ENCODE peak calls at places on chromosomes 16 and 17, in ten cellular contexts. G, Z, R, S, N, E, J, F, T and K are unnamed samples. For H3K4me1, the result is how much of the 10 kb centered on the place peaks cover.

GRCh38 chr17:69450857-69451410 is 36.4 kb downstream of the MAP2K6 start:
- DNase-seq in G (peak), R (no peak), T (no peak), S (no peak), J (no peak), Z (no peak), N (no peak), F (no peak), E (peak), K (no peak)

GRCh38 chr17:17750881-17751280 is 69.6 kb downstream of the RAI1 start:
- DNase-seq in S (no peak), N (no peak), T (peak), E (no peak), F (no peak), Z (no peak), R (no peak), J (no peak), G (no peak), K (peak)

GRCh38 chr17:82441686-82442487 is 8.7 kb downstream of the CYBC1 start:
- DNase-seq in S (no peak), Z (no peak), T (peak), R (no peak), N (no peak), F (no peak), E (no peak), G (no peak), J (no peak), K (no peak)

GRCh38 chr16:11370084-11370931 is 25.0 kb downstream of the RMI2 start:
- DNase-seq in T (peak), G (no peak), R (peak), N (no peak), F (no peak), J (no peak), E (no peak), S (no peak), Z (peak), K (no peak)

GRCh38 chr16:908526-909155 is 62.1 kb downstream of the LMF1 start:
- DNase-seq in E (no peak), T (no peak), G (no peak), N (no peak), S (no peak), F (no peak), J (no peak), Z (no peak), R (no peak), K (no peak)

GRCh38 chr16:67718668-67719047 is 458 bp downstream of the GFOD2 start:
- DNase-seq in Z (no peak), E (no peak), G (no peak), J (no peak), S (peak), T (no peak), F (no peak), R (no peak), N (no peak), K (no peak)

GRCh38 chr16:62363451-62363850 is 327.2 kb upstream of the CDH8 start:
- DNase-seq in S (peak), R (no peak), T (no peak), E (no peak), Z (no peak), F (no peak), N (no peak), G (peak), J (no peak), K (no peak)

GRCh38 chr17:30526401-30526800 is 49.2 kb downstream of the GOSR1 start:
- DNase-seq in F (no peak), J (no peak), N (no peak), S (no peak), G (no peak), E (no peak), Z (no peak), T (no peak), R (no peak), K (no peak)

GRCh38 chr17:1713878-1714487 is 3.8 kb upstream of the TLCD2 start:
- DNase-seq in E (peak), R (peak), N (no peak), J (no peak), G (peak), Z (no peak), S (peak), F (peak), T (no peak), K (no peak)

GRCh38 chr17:79836952-79837887 is 2.0 kb downstream of the CBX4 start:
- DNase-seq in J (peak), N (no peak), S (peak), G (peak), T (peak), E (peak), R (peak), Z (peak), F (peak), K (peak)

GRCh38 chr17:73645050-73645871 is 1.0 kb upstream of the SDK2 start:
- DNase-seq in R (peak), F (no peak), J (peak), E (no peak), N (no peak), S (peak), G (peak), Z (no peak), T (peak), K (peak)

GRCh38 chr17:56752263-56752662 is 81.5 kb downstream of the C17orf67 start:
- DNase-seq in N (no peak), R (no peak), G (no peak), J (no peak), S (no peak), F (no peak), Z (no peak), T (no peak), E (no peak), K (no peak)

GRCh38 chr17:59804910-59805381 is 87.8 kb downstream of the TUBD1 start:
- DNase-seq in J (no peak), T (no peak), E (no peak), F (no peak), R (no peak), Z (no peak), S (no peak), N (no peak), G (no peak), K (no peak)

GRCh38 chr16:56420613-56421012 is 4.7 kb downstream of the AMFR start:
- DNase-seq in J (no peak), F (no peak), E (no peak), R (no peak), N (no peak), S (no peak), T (no peak), Z (no peak), G (no peak), K (no peak)

GRCh38 chr17:19237389-19238166 is 412 bp downstream of the EPN2 start:
- DNase-seq in T (peak), J (peak), G (peak), N (peak), S (peak), E (no peak), R (peak), F (no peak), Z (peak), K (no peak)

GRCh38 chr16:65767125-65767524 is 599.4 kb upstream of the CDH5 start:
- DNase-seq in F (no peak), E (no peak), T (no peak), S (peak), J (no peak), N (no peak), G (peak), R (no peak), Z (no peak), K (no peak)

GRCh38 chr16:53893731-53894435 is 189.9 kb downstream of the FTO start:
- DNase-seq in E (peak), R (no peak), T (no peak), G (no peak), F (no peak), J (no peak), Z (peak), S (no peak), N (no peak), K (no peak)

GRCh38 chr16:86018487-86018886 is 119.5 kb downstream of the IRF8 start:
- DNase-seq in G (no peak), Z (no peak), S (no peak), N (no peak), J (peak), R (peak), E (no peak), F (no peak), T (peak), K (no peak)

GRCh38 chr17:49705254-49705653 is 2.5 kb downstream of the SLC35B1 start:
- DNase-seq in T (peak), E (no peak), J (no peak), G (no peak), S (no peak), R (no peak), F (no peak), Z (no peak), N (no peak), K (no peak)

GRCh38 chr16:66695474-66695934 is 1.0 kb downstream of the CMTM4 start:
- DNase-seq in R (no peak), N (no peak), E (no peak), J (no peak), S (no peak), Z (no peak), T (no peak), F (no peak), G (no peak), K (no peak)

GRCh38 chr16:78659668-78660217 is 560.3 kb downstream of the WWOX start:
- DNase-seq in G (no peak), N (no peak), T (no peak), F (no peak), R (no peak), S (no peak), Z (no peak), E (no peak), J (no peak), K (no peak)

GRCh38 chr17:10651927-10652326 is 5.2 kb downstream of the MYH3 start:
- DNase-seq in F (no peak), S (no peak), R (no peak), N (no peak), G (no peak), J (no peak), E (no peak), Z (no peak), T (no peak), K (no peak)

GRCh38 chr16:57061084-57061905 is 31.1 kb upstream of the CPNE2 start:
- DNase-seq in R (no peak), J (peak), Z (peak), T (peak), S (no peak), E (peak), N (peak), G (no peak), F (no peak), K (no peak)

GRCh38 chr17:50173335-50173941 is 7.6 kb downstream of the SGCA start:
- DNase-seq in T (no peak), J (peak), E (no peak), Z (no peak), S (peak), R (no peak), G (peak), F (no peak), N (peak), K (no peak)

GRCh38 chr17:8976638-8977037 is 11.1 kb upstream of the PIK3R5 start:
- DNase-seq in F (no peak), R (no peak), T (no peak), E (no peak), J (no peak), Z (no peak), G (no peak), S (no peak), N (no peak), K (no peak)

DNA sequence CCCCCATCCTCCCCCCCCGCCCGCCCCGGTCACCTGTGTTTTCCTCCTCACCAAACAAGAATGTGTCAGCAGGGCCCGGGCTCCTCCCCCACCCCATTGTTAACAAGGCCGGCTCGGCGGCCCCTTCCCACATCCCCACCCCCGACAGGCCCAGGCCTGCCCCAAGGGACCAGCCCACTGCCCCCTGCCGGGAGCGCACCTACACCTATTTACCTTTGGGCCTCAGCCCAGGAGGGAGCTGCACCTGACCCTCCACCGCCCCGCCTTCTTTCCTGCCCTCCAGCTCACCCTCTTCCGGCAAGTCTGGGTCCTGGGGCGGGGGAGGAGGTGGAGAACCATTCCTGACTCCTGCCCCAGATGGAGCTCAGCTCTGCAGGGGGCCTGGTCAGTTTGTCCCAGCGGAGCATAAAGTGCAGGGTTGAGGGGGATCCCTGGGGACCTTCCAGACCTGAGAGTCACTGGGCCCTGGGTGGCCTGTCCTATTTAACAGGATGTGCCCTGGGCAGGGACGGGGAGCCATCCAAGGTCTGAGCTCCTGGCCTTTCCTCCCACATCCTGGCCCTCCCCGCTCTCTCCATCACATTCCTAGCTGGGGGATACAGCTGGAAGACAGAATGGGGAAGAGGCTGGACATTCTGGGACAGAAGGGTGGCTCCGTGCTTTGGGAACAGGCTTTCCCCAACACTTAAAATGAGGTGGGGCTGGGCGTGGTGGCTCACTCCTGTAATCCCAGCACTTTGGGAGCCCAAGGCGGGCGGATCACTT is 8.3 kb downstream of the FOXJ1 start:
- DNase-seq in E (peak), N (no peak), S (peak), G (peak), T (no peak), R (peak), F (peak), Z (no peak), J (no peak), K (no peak)
- TF ChIP-seq CTCF in E (peak), N (no peak), S (no peak), G (no peak), T (no peak), R (peak), F (peak), Z (no peak), J (no peak), K (no peak)

GRCh38 chr17:32658470-32659418 is 172.0 kb downstream of the CDK5R1 start:
- DNase-seq in E (no peak), T (no peak), R (no peak), G (no peak), J (no peak), F (no peak), N (no peak), S (no peak), Z (no peak), K (no peak)
- H3K27ac ChIP-seq in E (no peak), T (no peak), R (no peak), G (no peak), J (peak), F (no peak), N (no peak), S (no peak), Z (no peak), K (no peak)

GRCh38 chr17:77438241-77439204 is 297.8 kb downstream of the SEC14L1 start:
- DNase-seq in S (no peak), G (no peak), R (no peak), N (no peak), E (no peak), Z (no peak), T (no peak), F (no peak), J (no peak), K (no peak)

GRCh38 chr17:77441130-77441920 is 300.6 kb downstream of the SEC14L1 start:
- DNase-seq in F (no peak), N (no peak), G (no peak), S (no peak), J (no peak), Z (no peak), E (no peak), T (peak), R (no peak), K (peak)

GRCh38 chr17:77437747-77438146 is 297.0 kb downstream of the SEC14L1 start:
- DNase-seq in E (no peak), R (no peak), T (no peak), G (no peak), J (no peak), S (no peak), N (no peak), Z (no peak), F (no peak), K (no peak)

GRCh38 chr17:77440571-77440981 is 299.8 kb downstream of the SEC14L1 start:
- DNase-seq in R (no peak), N (no peak), J (no peak), Z (peak), T (peak), G (no peak), F (no peak), E (no peak), S (no peak), K (no peak)

GRCh38 chr17:77439382-77440013 is 298.7 kb downstream of the SEC14L1 start:
- DNase-seq in E (no peak), Z (no peak), N (no peak), S (no peak), J (no peak), F (no peak), T (no peak), G (no peak), R (peak), K (no peak)
- H3K4me1 ChIP-seq in E (under half), Z (half or more), N (half or more), S (under half), J (half or more), F (under half), T (under half), G (under half), R (half or more), K (half or more)

GRCh38 chr16:84990782-84991181 is 20.6 kb downstream of the ZDHHC7 start:
- DNase-seq in E (no peak), N (no peak), S (no peak), R (no peak), J (no peak), F (no peak), G (no peak), Z (no peak), T (no peak), K (no peak)

GRCh38 chr16:84986102-84986501 is 25.2 kb downstream of the ZDHHC7 start:
- DNase-seq in F (no peak), E (no peak), S (no peak), J (no peak), N (no peak), Z (no peak), G (no peak), T (no peak), R (no peak), K (no peak)

GRCh38 chr16:84986879-84987278 is 24.5 kb downstream of the ZDHHC7 start:
- DNase-seq in F (no peak), N (no peak), J (no peak), G (no peak), T (no peak), R (no peak), E (no peak), Z (no peak), S (no peak), K (no peak)

GRCh38 chr16:84989791-84990620 is 21.3 kb downstream of the ZDHHC7 start:
- DNase-seq in E (no peak), R (no peak), G (no peak), N (no peak), F (no peak), T (no peak), S (no peak), J (no peak), Z (no peak), K (no peak)

DNA sequence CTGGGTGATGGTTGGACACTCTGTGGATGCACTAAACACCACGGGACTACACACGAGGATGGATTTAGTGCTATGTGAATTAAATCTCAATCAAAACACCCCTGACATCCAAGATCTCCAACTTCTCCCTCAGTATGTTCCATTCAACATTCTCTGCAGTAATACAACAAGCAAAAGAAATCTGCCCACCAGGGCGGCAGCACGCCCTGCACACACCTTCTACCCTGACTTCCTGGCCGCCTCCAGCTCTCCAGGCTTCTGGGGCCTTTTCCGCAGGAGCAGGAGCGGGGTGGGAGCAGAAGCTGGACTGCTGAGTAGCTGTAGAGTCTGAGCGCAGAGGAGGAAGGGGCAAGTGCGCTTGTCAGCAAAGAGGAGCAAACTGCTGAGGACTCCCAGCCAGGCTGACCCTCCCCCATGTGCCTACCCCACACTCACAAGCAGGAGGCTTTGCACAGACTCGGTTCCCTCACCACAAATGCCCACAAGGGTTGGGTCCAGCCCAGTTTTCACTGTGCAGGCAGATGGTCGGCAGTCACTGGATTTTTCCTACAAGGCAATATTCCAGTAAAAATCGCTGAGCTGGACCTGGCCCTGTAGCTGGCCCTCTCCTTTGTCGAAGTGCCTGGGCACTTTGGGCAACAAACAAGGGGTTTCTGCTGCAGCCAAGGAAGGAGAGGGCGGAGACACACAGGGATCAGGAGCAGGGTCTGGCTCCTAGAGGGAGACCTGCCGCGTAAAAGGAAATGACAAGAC is 22.8 kb downstream of the ZDHHC7 start:
- DNase-seq in F (no peak), N (no peak), J (no peak), T (no peak), E (no peak), G (no peak), Z (no peak), S (no peak), R (no peak), K (no peak)
- TF ChIP-seq CTCF in F (peak), N (no peak), J (no peak), T (no peak), E (peak), G (no peak), Z (no peak), S (peak), R (no peak), K (no peak)

GRCh38 chr17:27246537-27246936 is 47.4 kb upstream of the WSB1 start:
- DNase-seq in S (no peak), N (no peak), G (no peak), Z (no peak), E (no peak), F (no peak), R (no peak), J (no peak), T (no peak), K (no peak)

GRCh38 chr17:27245230-27245696 is 48.7 kb upstream of the WSB1 start:
- DNase-seq in T (peak), S (peak), N (peak), J (peak), Z (peak), R (peak), E (peak), F (peak), G (peak), K (peak)

GRCh38 chr17:27244481-27245223 is 49.3 kb upstream of the WSB1 start:
- DNase-seq in Z (peak), S (peak), J (peak), E (peak), F (no peak), T (peak), R (peak), G (peak), N (peak), K (no peak)

GRCh38 chr17:27247958-27248342 is 46.0 kb upstream of the WSB1 start:
- DNase-seq in F (no peak), E (no peak), N (no peak), T (no peak), R (no peak), Z (no peak), J (no peak), S (no peak), G (no peak), K (no peak)

GRCh38 chr17:27247071-27247957 is 46.6 kb upstream of the WSB1 start:
- DNase-seq in Z (peak), N (peak), E (peak), S (no peak), T (peak), J (peak), G (no peak), R (peak), F (no peak), K (no peak)
- H3K27ac ChIP-seq in Z (peak), N (peak), E (peak), S (no peak), T (peak), J (peak), G (no peak), R (peak), F (no peak), K (no peak)

GRCh38 chr16:73067671-73068545 is 20.0 kb upstream of the ZFHX3 start:
- DNase-seq in R (no peak), N (no peak), G (no peak), S (no peak), Z (no peak), F (no peak), J (no peak), E (no peak), T (peak), K (no peak)
- H3K4me1 ChIP-seq in R (half or more), N (half or more), G (under half), S (half or more), Z (under half), F (under half), J (half or more), E (under half), T (under half), K (under half)